ENCODE peak calls at places on chromosomes 12 and 14, in ten cellular contexts. One of them, this sample, is unnamed.

GRCh38 chr14:92108345-92109254 is 2.2 kb upstream of the ATXN3 start:
- DNase-seq in CD8-positive, alpha-beta T cell: no peak
- DNase-seq in hypothalamus: no peak
- DNase-seq in AG08395: no peak
- DNase-seq in activated CD4-positive, CD25-positive, alpha-beta regulatory T cell: no peak
- DNase-seq in EH: no peak
- DNase-seq in activated CD4-positive, alpha-beta T cell treated with anti-CD3 and anti-CD28 coated beads, Interleukin-2, amount 50 U/mL, for 24 hours: no peak
- DNase-seq in kidney tubule cell: no peak
- DNase-seq in brain microvascular endothelial cell: no peak
- DNase-seq in left cardiac atrium: no peak
- DNase-seq in this sample: no peak

GRCh38 chr14:59015482-59015881 is 173.0 kb upstream of the DAAM1 start:
- DNase-seq in CD8-positive, alpha-beta T cell: no peak
- DNase-seq in hypothalamus: no peak
- DNase-seq in AG08395: no peak
- DNase-seq in activated CD4-positive, CD25-positive, alpha-beta regulatory T cell: no peak
- DNase-seq in EH: no peak
- DNase-seq in activated CD4-positive, alpha-beta T cell treated with anti-CD3 and anti-CD28 coated beads, Interleukin-2, amount 50 U/mL, for 24 hours: no peak
- DNase-seq in kidney tubule cell: no peak
- DNase-seq in brain microvascular endothelial cell: no peak
- DNase-seq in left cardiac atrium: no peak
- DNase-seq in this sample: no peak

GRCh38 chr14:70289138-70289537 is 70.3 kb downstream of the COX16 start:
- DNase-seq in CD8-positive, alpha-beta T cell: no peak
- DNase-seq in hypothalamus: no peak
- DNase-seq in AG08395: no peak
- DNase-seq in activated CD4-positive, CD25-positive, alpha-beta regulatory T cell: no peak
- DNase-seq in EH: no peak
- DNase-seq in activated CD4-positive, alpha-beta T cell treated with anti-CD3 and anti-CD28 coated beads, Interleukin-2, amount 50 U/mL, for 24 hours: peak
- DNase-seq in kidney tubule cell: no peak
- DNase-seq in brain microvascular endothelial cell: no peak
- DNase-seq in left cardiac atrium: no peak
- DNase-seq in this sample: no peak

GRCh38 chr14:99537399-99537798 is 56.2 kb downstream of the CCNK start:
- DNase-seq in CD8-positive, alpha-beta T cell: no peak
- DNase-seq in hypothalamus: peak
- DNase-seq in AG08395: peak
- DNase-seq in activated CD4-positive, CD25-positive, alpha-beta regulatory T cell: no peak
- DNase-seq in EH: peak
- DNase-seq in activated CD4-positive, alpha-beta T cell treated with anti-CD3 and anti-CD28 coated beads, Interleukin-2, amount 50 U/mL, for 24 hours: no peak
- DNase-seq in kidney tubule cell: peak
- DNase-seq in brain microvascular endothelial cell: peak
- DNase-seq in left cardiac atrium: no peak
- DNase-seq in this sample: no peak

GRCh38 chr12:80142640-80143039 is 43.3 kb downstream of the OTOGL start:
- DNase-seq in CD8-positive, alpha-beta T cell: no peak
- DNase-seq in hypothalamus: no peak
- DNase-seq in AG08395: no peak
- DNase-seq in activated CD4-positive, CD25-positive, alpha-beta regulatory T cell: no peak
- DNase-seq in EH: peak
- DNase-seq in activated CD4-positive, alpha-beta T cell treated with anti-CD3 and anti-CD28 coated beads, Interleukin-2, amount 50 U/mL, for 24 hours: no peak
- DNase-seq in kidney tubule cell: no peak
- DNase-seq in brain microvascular endothelial cell: no peak
- DNase-seq in left cardiac atrium: no peak
- DNase-seq in this sample: no peak

GRCh38 chr14:54108481-54109471 is 152.2 kb upstream of the BMP4 start:
- DNase-seq in CD8-positive, alpha-beta T cell: no peak
- DNase-seq in hypothalamus: no peak
- DNase-seq in AG08395: peak
- DNase-seq in activated CD4-positive, CD25-positive, alpha-beta regulatory T cell: no peak
- DNase-seq in EH: peak
- DNase-seq in activated CD4-positive, alpha-beta T cell treated with anti-CD3 and anti-CD28 coated beads, Interleukin-2, amount 50 U/mL, for 24 hours: no peak
- DNase-seq in kidney tubule cell: peak
- DNase-seq in brain microvascular endothelial cell: peak
- DNase-seq in left cardiac atrium: no peak
- DNase-seq in this sample: no peak

GRCh38 chr12:81212996-81213696 is 135.3 kb downstream of the ACSS3 start:
- DNase-seq in CD8-positive, alpha-beta T cell: no peak
- DNase-seq in hypothalamus: no peak
- DNase-seq in AG08395: no peak
- DNase-seq in activated CD4-positive, CD25-positive, alpha-beta regulatory T cell: no peak
- DNase-seq in EH: no peak
- DNase-seq in activated CD4-positive, alpha-beta T cell treated with anti-CD3 and anti-CD28 coated beads, Interleukin-2, amount 50 U/mL, for 24 hours: no peak
- DNase-seq in kidney tubule cell: no peak
- DNase-seq in brain microvascular endothelial cell: no peak
- DNase-seq in left cardiac atrium: no peak
- DNase-seq in this sample: no peak

GRCh38 chr12:42213023-42213422 is 25.0 kb downstream of the YAF2 start:
- DNase-seq in CD8-positive, alpha-beta T cell: no peak
- DNase-seq in hypothalamus: no peak
- DNase-seq in AG08395: no peak
- DNase-seq in activated CD4-positive, CD25-positive, alpha-beta regulatory T cell: no peak
- DNase-seq in EH: peak
- DNase-seq in activated CD4-positive, alpha-beta T cell treated with anti-CD3 and anti-CD28 coated beads, Interleukin-2, amount 50 U/mL, for 24 hours: no peak
- DNase-seq in kidney tubule cell: peak
- DNase-seq in brain microvascular endothelial cell: peak
- DNase-seq in left cardiac atrium: no peak
- DNase-seq in this sample: peak

GRCh38 chr12:82144505-82144904 is 213.7 kb downstream of the CCDC59 start:
- DNase-seq in CD8-positive, alpha-beta T cell: no peak
- DNase-seq in hypothalamus: no peak
- DNase-seq in AG08395: no peak
- DNase-seq in activated CD4-positive, CD25-positive, alpha-beta regulatory T cell: no peak
- DNase-seq in EH: no peak
- DNase-seq in activated CD4-positive, alpha-beta T cell treated with anti-CD3 and anti-CD28 coated beads, Interleukin-2, amount 50 U/mL, for 24 hours: no peak
- DNase-seq in kidney tubule cell: no peak
- DNase-seq in brain microvascular endothelial cell: no peak
- DNase-seq in left cardiac atrium: no peak
- DNase-seq in this sample: no peak

GRCh38 chr14:39374846-39375245 is 57.4 kb downstream of the FBXO33 start:
- DNase-seq in CD8-positive, alpha-beta T cell: no peak
- DNase-seq in hypothalamus: no peak
- DNase-seq in AG08395: peak
- DNase-seq in activated CD4-positive, CD25-positive, alpha-beta regulatory T cell: no peak
- DNase-seq in EH: peak
- DNase-seq in activated CD4-positive, alpha-beta T cell treated with anti-CD3 and anti-CD28 coated beads, Interleukin-2, amount 50 U/mL, for 24 hours: no peak
- DNase-seq in kidney tubule cell: peak
- DNase-seq in brain microvascular endothelial cell: no peak
- DNase-seq in left cardiac atrium: no peak
- DNase-seq in this sample: no peak

GRCh38 chr14:75306917-75307699 is 28.5 kb downstream of the FOS start:
- DNase-seq in CD8-positive, alpha-beta T cell: no peak
- DNase-seq in hypothalamus: no peak
- DNase-seq in AG08395: peak
- DNase-seq in activated CD4-positive, CD25-positive, alpha-beta regulatory T cell: no peak
- DNase-seq in EH: peak
- DNase-seq in activated CD4-positive, alpha-beta T cell treated with anti-CD3 and anti-CD28 coated beads, Interleukin-2, amount 50 U/mL, for 24 hours: no peak
- DNase-seq in kidney tubule cell: peak
- DNase-seq in brain microvascular endothelial cell: no peak
- DNase-seq in left cardiac atrium: no peak
- DNase-seq in this sample: peak

GRCh38 chr12:121124402-121125109 is 8.1 kb upstream of the P2RX7 start:
- DNase-seq in CD8-positive, alpha-beta T cell: no peak
- DNase-seq in hypothalamus: no peak
- DNase-seq in AG08395: peak
- DNase-seq in activated CD4-positive, CD25-positive, alpha-beta regulatory T cell: no peak
- DNase-seq in EH: peak
- DNase-seq in activated CD4-positive, alpha-beta T cell treated with anti-CD3 and anti-CD28 coated beads, Interleukin-2, amount 50 U/mL, for 24 hours: peak
- DNase-seq in kidney tubule cell: peak
- DNase-seq in brain microvascular endothelial cell: peak
- DNase-seq in left cardiac atrium: no peak
- DNase-seq in this sample: peak

GRCh38 chr12:111942557-111942956 is 70.4 kb downstream of the TMEM116 start:
- DNase-seq in CD8-positive, alpha-beta T cell: no peak
- DNase-seq in hypothalamus: no peak
- DNase-seq in AG08395: peak
- DNase-seq in activated CD4-positive, CD25-positive, alpha-beta regulatory T cell: no peak
- DNase-seq in EH: peak
- DNase-seq in activated CD4-positive, alpha-beta T cell treated with anti-CD3 and anti-CD28 coated beads, Interleukin-2, amount 50 U/mL, for 24 hours: no peak
- DNase-seq in kidney tubule cell: peak
- DNase-seq in brain microvascular endothelial cell: peak
- DNase-seq in left cardiac atrium: no peak
- DNase-seq in this sample: peak

GRCh38 chr12:75480469-75480949 is at the start of gene GLIPR1:
- DNase-seq in CD8-positive, alpha-beta T cell: peak
- DNase-seq in hypothalamus: peak
- DNase-seq in AG08395: peak
- DNase-seq in activated CD4-positive, CD25-positive, alpha-beta regulatory T cell: peak
- DNase-seq in EH: peak
- DNase-seq in activated CD4-positive, alpha-beta T cell treated with anti-CD3 and anti-CD28 coated beads, Interleukin-2, amount 50 U/mL, for 24 hours: peak
- DNase-seq in kidney tubule cell: peak
- DNase-seq in brain microvascular endothelial cell: peak
- DNase-seq in left cardiac atrium: peak
- DNase-seq in this sample: peak

GRCh38 chr12:38736821-38737220 is 168.6 kb downstream of the CPNE8 start:
- DNase-seq in CD8-positive, alpha-beta T cell: no peak
- DNase-seq in hypothalamus: no peak
- DNase-seq in AG08395: no peak
- DNase-seq in activated CD4-positive, CD25-positive, alpha-beta regulatory T cell: no peak
- DNase-seq in EH: no peak
- DNase-seq in activated CD4-positive, alpha-beta T cell treated with anti-CD3 and anti-CD28 coated beads, Interleukin-2, amount 50 U/mL, for 24 hours: no peak
- DNase-seq in kidney tubule cell: no peak
- DNase-seq in brain microvascular endothelial cell: no peak
- DNase-seq in left cardiac atrium: no peak
- DNase-seq in this sample: no peak

GRCh38 chr12:78580296-78580695 is 284.3 kb upstream of the SYT1 start:
- DNase-seq in CD8-positive, alpha-beta T cell: no peak
- DNase-seq in hypothalamus: no peak
- DNase-seq in AG08395: no peak
- DNase-seq in activated CD4-positive, CD25-positive, alpha-beta regulatory T cell: no peak
- DNase-seq in EH: no peak
- DNase-seq in activated CD4-positive, alpha-beta T cell treated with anti-CD3 and anti-CD28 coated beads, Interleukin-2, amount 50 U/mL, for 24 hours: no peak
- DNase-seq in kidney tubule cell: no peak
- DNase-seq in brain microvascular endothelial cell: no peak
- DNase-seq in left cardiac atrium: no peak
- DNase-seq in this sample: no peak